ENCODE peak calls at places on chromosomes 3 and 15, in eight cellular contexts. One of them, this sample, is unnamed.

GRCh38 chr3:48514431-48515227 is 10.7 kb upstream of the SHISA5 start:
- DNase-seq in frontal cortex: no peak
- DNase-seq in activated T-cell treated with anti-CD3 and anti-CD28 coated beads for 1 hour: no peak
- DNase-seq in caudate nucleus: no peak
- DNase-seq in NCI-H1092: no peak
- DNase-seq in stimulated activated CD4-positive, alpha-beta T cell treated with anti-CD3 and anti-CD28 coated beads, Interleukin-2, amount 100 ng/mL, for 4 hours: no peak
- DNase-seq in RPMI8226: peak; percentile 49
- DNase-seq in immature natural killer cell: no peak
- DNase-seq in this sample: no peak

GRCh38 chr3:106699093-106699492 is 678.1 kb upstream of the CCDC54 start:
- DNase-seq in frontal cortex: no peak
- DNase-seq in activated T-cell treated with anti-CD3 and anti-CD28 coated beads for 1 hour: no peak
- DNase-seq in caudate nucleus: no peak
- DNase-seq in NCI-H1092: peak; percentile 87
- DNase-seq in stimulated activated CD4-positive, alpha-beta T cell treated with anti-CD3 and anti-CD28 coated beads, Interleukin-2, amount 100 ng/mL, for 4 hours: no peak
- DNase-seq in RPMI8226: no peak
- DNase-seq in immature natural killer cell: no peak
- DNase-seq in this sample: no peak

GRCh38 chr15:59364238-59364637 is 8.4 kb downstream of the MYO1E start:
- DNase-seq in frontal cortex: no peak
- DNase-seq in activated T-cell treated with anti-CD3 and anti-CD28 coated beads for 1 hour: no peak
- DNase-seq in caudate nucleus: no peak
- DNase-seq in NCI-H1092: no peak
- DNase-seq in stimulated activated CD4-positive, alpha-beta T cell treated with anti-CD3 and anti-CD28 coated beads, Interleukin-2, amount 100 ng/mL, for 4 hours: no peak
- DNase-seq in RPMI8226: no peak
- DNase-seq in immature natural killer cell: no peak
- DNase-seq in this sample: no peak

GRCh38 chr3:194984624-194985023 is 286.3 kb downstream of the XXYLT1 start:
- DNase-seq in frontal cortex: no peak
- DNase-seq in activated T-cell treated with anti-CD3 and anti-CD28 coated beads for 1 hour: no peak
- DNase-seq in caudate nucleus: no peak
- DNase-seq in NCI-H1092: no peak
- DNase-seq in stimulated activated CD4-positive, alpha-beta T cell treated with anti-CD3 and anti-CD28 coated beads, Interleukin-2, amount 100 ng/mL, for 4 hours: no peak
- DNase-seq in RPMI8226: no peak
- DNase-seq in immature natural killer cell: no peak
- DNase-seq in this sample: no peak

GRCh38 chr3:46700772-46701171 is 420 bp upstream of the TMIE start:
- DNase-seq in frontal cortex: peak; percentile 63
- DNase-seq in activated T-cell treated with anti-CD3 and anti-CD28 coated beads for 1 hour: no peak
- DNase-seq in caudate nucleus: no peak
- DNase-seq in NCI-H1092: peak; percentile 34
- DNase-seq in stimulated activated CD4-positive, alpha-beta T cell treated with anti-CD3 and anti-CD28 coated beads, Interleukin-2, amount 100 ng/mL, for 4 hours: no peak
- DNase-seq in RPMI8226: no peak
- DNase-seq in immature natural killer cell: no peak
- DNase-seq in this sample: no peak

GRCh38 chr3:27114684-27115083 is 254.5 kb downstream of the NEK10 start:
- DNase-seq in frontal cortex: no peak
- DNase-seq in activated T-cell treated with anti-CD3 and anti-CD28 coated beads for 1 hour: no peak
- DNase-seq in caudate nucleus: no peak
- DNase-seq in NCI-H1092: no peak
- DNase-seq in stimulated activated CD4-positive, alpha-beta T cell treated with anti-CD3 and anti-CD28 coated beads, Interleukin-2, amount 100 ng/mL, for 4 hours: no peak
- DNase-seq in RPMI8226: no peak
- DNase-seq in immature natural killer cell: no peak
- DNase-seq in this sample: no peak

GRCh38 chr3:12944849-12945248 is 103.5 kb upstream of the RPL32 start:
- DNase-seq in frontal cortex: peak; percentile 71
- DNase-seq in activated T-cell treated with anti-CD3 and anti-CD28 coated beads for 1 hour: no peak
- DNase-seq in caudate nucleus: peak; percentile 76
- DNase-seq in NCI-H1092: no peak
- DNase-seq in stimulated activated CD4-positive, alpha-beta T cell treated with anti-CD3 and anti-CD28 coated beads, Interleukin-2, amount 100 ng/mL, for 4 hours: no peak
- DNase-seq in RPMI8226: no peak
- DNase-seq in immature natural killer cell: no peak
- DNase-seq in this sample: no peak

GRCh38 chr15:80970018-80970657 is 19.5 kb downstream of the MESD start:
- DNase-seq in frontal cortex: peak; percentile 24
- DNase-seq in activated T-cell treated with anti-CD3 and anti-CD28 coated beads for 1 hour: peak; percentile 60
- DNase-seq in caudate nucleus: no peak
- DNase-seq in NCI-H1092: peak; percentile 33
- DNase-seq in stimulated activated CD4-positive, alpha-beta T cell treated with anti-CD3 and anti-CD28 coated beads, Interleukin-2, amount 100 ng/mL, for 4 hours: peak; percentile 46
- DNase-seq in RPMI8226: peak; percentile 77
- DNase-seq in immature natural killer cell: peak; percentile 55
- DNase-seq in this sample: peak; percentile 89

GRCh38 chr15:35956066-35956465 is 410.1 kb upstream of the DPH6 start:
- DNase-seq in frontal cortex: no peak
- DNase-seq in activated T-cell treated with anti-CD3 and anti-CD28 coated beads for 1 hour: no peak
- DNase-seq in caudate nucleus: no peak
- DNase-seq in NCI-H1092: no peak
- DNase-seq in stimulated activated CD4-positive, alpha-beta T cell treated with anti-CD3 and anti-CD28 coated beads, Interleukin-2, amount 100 ng/mL, for 4 hours: no peak
- DNase-seq in RPMI8226: no peak
- DNase-seq in immature natural killer cell: no peak
- DNase-seq in this sample: no peak

GRCh38 chr15:71677766-71678165 is 132.6 kb upstream of the NR2E3 start:
- DNase-seq in frontal cortex: no peak
- DNase-seq in activated T-cell treated with anti-CD3 and anti-CD28 coated beads for 1 hour: no peak
- DNase-seq in caudate nucleus: no peak
- DNase-seq in NCI-H1092: no peak
- DNase-seq in stimulated activated CD4-positive, alpha-beta T cell treated with anti-CD3 and anti-CD28 coated beads, Interleukin-2, amount 100 ng/mL, for 4 hours: no peak
- DNase-seq in RPMI8226: no peak
- DNase-seq in immature natural killer cell: no peak
- DNase-seq in this sample: no peak

GRCh38 chr3:26437678-26438077 is 184.9 kb upstream of the LRRC3B start:
- DNase-seq in frontal cortex: no peak
- DNase-seq in activated T-cell treated with anti-CD3 and anti-CD28 coated beads for 1 hour: no peak
- DNase-seq in caudate nucleus: no peak
- DNase-seq in NCI-H1092: no peak
- DNase-seq in stimulated activated CD4-positive, alpha-beta T cell treated with anti-CD3 and anti-CD28 coated beads, Interleukin-2, amount 100 ng/mL, for 4 hours: no peak
- DNase-seq in RPMI8226: no peak
- DNase-seq in immature natural killer cell: no peak
- DNase-seq in this sample: no peak

GRCh38 chr3:197216914-197217313 is 81.5 kb downstream of the DLG1 start:
- DNase-seq in frontal cortex: no peak
- DNase-seq in activated T-cell treated with anti-CD3 and anti-CD28 coated beads for 1 hour: no peak
- DNase-seq in caudate nucleus: no peak
- DNase-seq in NCI-H1092: no peak
- DNase-seq in stimulated activated CD4-positive, alpha-beta T cell treated with anti-CD3 and anti-CD28 coated beads, Interleukin-2, amount 100 ng/mL, for 4 hours: no peak
- DNase-seq in RPMI8226: no peak
- DNase-seq in immature natural killer cell: no peak
- DNase-seq in this sample: no peak

GRCh38 chr3:50261505-50261904 is 7.4 kb upstream of the SEMA3B start:
- DNase-seq in frontal cortex: peak; percentile 36
- DNase-seq in activated T-cell treated with anti-CD3 and anti-CD28 coated beads for 1 hour: no peak
- DNase-seq in caudate nucleus: no peak
- DNase-seq in NCI-H1092: no peak
- DNase-seq in stimulated activated CD4-positive, alpha-beta T cell treated with anti-CD3 and anti-CD28 coated beads, Interleukin-2, amount 100 ng/mL, for 4 hours: no peak
- DNase-seq in RPMI8226: no peak
- DNase-seq in immature natural killer cell: no peak
- DNase-seq in this sample: no peak

GRCh38 chr15:67548862-67549651 is 6.6 kb downstream of the MAP2K5 start:
- DNase-seq in frontal cortex: peak; percentile 24
- DNase-seq in activated T-cell treated with anti-CD3 and anti-CD28 coated beads for 1 hour: no peak
- DNase-seq in caudate nucleus: peak; percentile 5
- DNase-seq in NCI-H1092: peak; percentile 14
- DNase-seq in stimulated activated CD4-positive, alpha-beta T cell treated with anti-CD3 and anti-CD28 coated beads, Interleukin-2, amount 100 ng/mL, for 4 hours: no peak
- DNase-seq in RPMI8226: no peak
- DNase-seq in immature natural killer cell: no peak
- DNase-seq in this sample: peak; percentile 87

GRCh38 chr3:193585530-193585929 is 7.5 kb upstream of the OPA1 start:
- DNase-seq in frontal cortex: no peak
- DNase-seq in activated T-cell treated with anti-CD3 and anti-CD28 coated beads for 1 hour: no peak
- DNase-seq in caudate nucleus: no peak
- DNase-seq in NCI-H1092: no peak
- DNase-seq in stimulated activated CD4-positive, alpha-beta T cell treated with anti-CD3 and anti-CD28 coated beads, Interleukin-2, amount 100 ng/mL, for 4 hours: no peak
- DNase-seq in RPMI8226: no peak
- DNase-seq in immature natural killer cell: no peak
- DNase-seq in this sample: no peak

GRCh38 chr3:182671942-182672341 is 121.4 kb upstream of the ATP11B start:
- DNase-seq in frontal cortex: no peak
- DNase-seq in activated T-cell treated with anti-CD3 and anti-CD28 coated beads for 1 hour: no peak
- DNase-seq in caudate nucleus: peak; percentile 4
- DNase-seq in NCI-H1092: no peak
- DNase-seq in stimulated activated CD4-positive, alpha-beta T cell treated with anti-CD3 and anti-CD28 coated beads, Interleukin-2, amount 100 ng/mL, for 4 hours: no peak
- DNase-seq in RPMI8226: peak; percentile 21
- DNase-seq in immature natural killer cell: no peak
- DNase-seq in this sample: no peak

GRCh38 chr15:34241376-34242350 is 16.8 kb downstream of the EMC4 start:
- DNase-seq in frontal cortex: peak; percentile 10
- DNase-seq in activated T-cell treated with anti-CD3 and anti-CD28 coated beads for 1 hour: no peak
- DNase-seq in caudate nucleus: no peak
- DNase-seq in NCI-H1092: no peak
- DNase-seq in stimulated activated CD4-positive, alpha-beta T cell treated with anti-CD3 and anti-CD28 coated beads, Interleukin-2, amount 100 ng/mL, for 4 hours: peak; percentile 21
- DNase-seq in RPMI8226: peak; percentile 21
- DNase-seq in immature natural killer cell: peak; percentile 27
- DNase-seq in this sample: peak; percentile 59

GRCh38 chr3:179196098-179196497 is 47.9 kb downstream of the PIK3CA start:
- DNase-seq in frontal cortex: no peak
- DNase-seq in activated T-cell treated with anti-CD3 and anti-CD28 coated beads for 1 hour: no peak
- DNase-seq in caudate nucleus: no peak
- DNase-seq in NCI-H1092: no peak
- DNase-seq in stimulated activated CD4-positive, alpha-beta T cell treated with anti-CD3 and anti-CD28 coated beads, Interleukin-2, amount 100 ng/mL, for 4 hours: no peak
- DNase-seq in RPMI8226: peak; percentile 60
- DNase-seq in immature natural killer cell: peak; percentile 17
- DNase-seq in this sample: no peak

GRCh38 chr3:187719628-187720336 is 17.4 kb upstream of the RTP2 start:
- DNase-seq in frontal cortex: no peak
- DNase-seq in activated T-cell treated with anti-CD3 and anti-CD28 coated beads for 1 hour: no peak
- DNase-seq in caudate nucleus: peak; percentile 25
- DNase-seq in NCI-H1092: peak; percentile 76
- DNase-seq in stimulated activated CD4-positive, alpha-beta T cell treated with anti-CD3 and anti-CD28 coated beads, Interleukin-2, amount 100 ng/mL, for 4 hours: no peak
- DNase-seq in RPMI8226: no peak
- DNase-seq in immature natural killer cell: no peak
- DNase-seq in this sample: no peak

GRCh38 chr15:40301467-40302179 is 6.1 kb downstream of the PLCB2 start:
- DNase-seq in frontal cortex: no peak
- DNase-seq in activated T-cell treated with anti-CD3 and anti-CD28 coated beads for 1 hour: no peak
- DNase-seq in caudate nucleus: no peak
- DNase-seq in NCI-H1092: no peak
- DNase-seq in stimulated activated CD4-positive, alpha-beta T cell treated with anti-CD3 and anti-CD28 coated beads, Interleukin-2, amount 100 ng/mL, for 4 hours: no peak
- DNase-seq in RPMI8226: no peak
- DNase-seq in immature natural killer cell: no peak
- DNase-seq in this sample: no peak

GRCh38 chr15:29822685-29823459 is 604 bp upstream of the TJP1 start:
- DNase-seq in frontal cortex: peak; percentile 36
- DNase-seq in activated T-cell treated with anti-CD3 and anti-CD28 coated beads for 1 hour: no peak
- DNase-seq in caudate nucleus: peak; percentile 40
- DNase-seq in NCI-H1092: peak; percentile 1
- DNase-seq in stimulated activated CD4-positive, alpha-beta T cell treated with anti-CD3 and anti-CD28 coated beads, Interleukin-2, amount 100 ng/mL, for 4 hours: no peak
- DNase-seq in RPMI8226: peak; percentile 15
- DNase-seq in immature natural killer cell: no peak
- DNase-seq in this sample: no peak

GRCh38 chr3:148309390-148310035 is 388.2 kb upstream of the AGTR1 start:
- DNase-seq in frontal cortex: no peak
- DNase-seq in activated T-cell treated with anti-CD3 and anti-CD28 coated beads for 1 hour: no peak
- DNase-seq in caudate nucleus: no peak
- DNase-seq in NCI-H1092: no peak
- DNase-seq in stimulated activated CD4-positive, alpha-beta T cell treated with anti-CD3 and anti-CD28 coated beads, Interleukin-2, amount 100 ng/mL, for 4 hours: no peak
- DNase-seq in RPMI8226: peak; percentile 76
- DNase-seq in immature natural killer cell: no peak
- DNase-seq in this sample: peak; percentile 53

GRCh38 chr3:13851997-13852637 is 27.8 kb downstream of the WNT7A start:
- DNase-seq in frontal cortex: no peak
- DNase-seq in activated T-cell treated with anti-CD3 and anti-CD28 coated beads for 1 hour: no peak
- DNase-seq in caudate nucleus: no peak
- DNase-seq in NCI-H1092: no peak
- DNase-seq in stimulated activated CD4-positive, alpha-beta T cell treated with anti-CD3 and anti-CD28 coated beads, Interleukin-2, amount 100 ng/mL, for 4 hours: no peak
- DNase-seq in RPMI8226: peak; percentile 32
- DNase-seq in immature natural killer cell: no peak
- DNase-seq in this sample: no peak

GRCh38 chr15:68315495-68316007 is 38.0 kb downstream of the FEM1B start:
- DNase-seq in frontal cortex: no peak
- DNase-seq in activated T-cell treated with anti-CD3 and anti-CD28 coated beads for 1 hour: no peak
- DNase-seq in caudate nucleus: no peak
- DNase-seq in NCI-H1092: no peak
- DNase-seq in stimulated activated CD4-positive, alpha-beta T cell treated with anti-CD3 and anti-CD28 coated beads, Interleukin-2, amount 100 ng/mL, for 4 hours: no peak
- DNase-seq in RPMI8226: no peak
- DNase-seq in immature natural killer cell: no peak
- DNase-seq in this sample: no peak

GRCh38 chr15:38134252-38134651 is 118.4 kb upstream of the SPRED1 start:
- DNase-seq in frontal cortex: no peak
- DNase-seq in activated T-cell treated with anti-CD3 and anti-CD28 coated beads for 1 hour: no peak
- DNase-seq in caudate nucleus: no peak
- DNase-seq in NCI-H1092: no peak
- DNase-seq in stimulated activated CD4-positive, alpha-beta T cell treated with anti-CD3 and anti-CD28 coated beads, Interleukin-2, amount 100 ng/mL, for 4 hours: no peak
- DNase-seq in RPMI8226: no peak
- DNase-seq in immature natural killer cell: no peak
- DNase-seq in this sample: peak; percentile 37

GRCh38 chr3:58835075-58835474 is 168.5 kb upstream of the FAM3D start:
- DNase-seq in frontal cortex: no peak
- DNase-seq in activated T-cell treated with anti-CD3 and anti-CD28 coated beads for 1 hour: no peak
- DNase-seq in caudate nucleus: no peak
- DNase-seq in NCI-H1092: no peak
- DNase-seq in stimulated activated CD4-positive, alpha-beta T cell treated with anti-CD3 and anti-CD28 coated beads, Interleukin-2, amount 100 ng/mL, for 4 hours: no peak
- DNase-seq in RPMI8226: no peak
- DNase-seq in immature natural killer cell: no peak
- DNase-seq in this sample: no peak

GRCh38 chr3:69306239-69307185 is 79.4 kb downstream of the FRMD4B start:
- DNase-seq in frontal cortex: peak; percentile 26
- DNase-seq in activated T-cell treated with anti-CD3 and anti-CD28 coated beads for 1 hour: peak; percentile 52
- DNase-seq in caudate nucleus: peak; percentile 13
- DNase-seq in NCI-H1092: peak; percentile 31
- DNase-seq in stimulated activated CD4-positive, alpha-beta T cell treated with anti-CD3 and anti-CD28 coated beads, Interleukin-2, amount 100 ng/mL, for 4 hours: peak; percentile 61
- DNase-seq in RPMI8226: peak; percentile 80
- DNase-seq in immature natural killer cell: peak; percentile 63
- DNase-seq in this sample: peak; percentile 77

GRCh38 chr15:95429345-95429744 is 901.2 kb upstream of the NR2F2 start:
- DNase-seq in frontal cortex: no peak
- DNase-seq in activated T-cell treated with anti-CD3 and anti-CD28 coated beads for 1 hour: no peak
- DNase-seq in caudate nucleus: no peak
- DNase-seq in NCI-H1092: no peak
- DNase-seq in stimulated activated CD4-positive, alpha-beta T cell treated with anti-CD3 and anti-CD28 coated beads, Interleukin-2, amount 100 ng/mL, for 4 hours: no peak
- DNase-seq in RPMI8226: no peak
- DNase-seq in immature natural killer cell: peak; percentile 7
- DNase-seq in this sample: no peak

GRCh38 chr15:27061739-27062138 is 90.8 kb downstream of the GABRG3 start:
- DNase-seq in frontal cortex: no peak
- DNase-seq in activated T-cell treated with anti-CD3 and anti-CD28 coated beads for 1 hour: no peak
- DNase-seq in caudate nucleus: no peak
- DNase-seq in NCI-H1092: no peak
- DNase-seq in stimulated activated CD4-positive, alpha-beta T cell treated with anti-CD3 and anti-CD28 coated beads, Interleukin-2, amount 100 ng/mL, for 4 hours: no peak
- DNase-seq in RPMI8226: no peak
- DNase-seq in immature natural killer cell: no peak
- DNase-seq in this sample: no peak

GRCh38 chr3:129972301-129972700 is 2.2 kb upstream of the TRH start:
- DNase-seq in frontal cortex: no peak
- DNase-seq in activated T-cell treated with anti-CD3 and anti-CD28 coated beads for 1 hour: no peak
- DNase-seq in caudate nucleus: no peak
- DNase-seq in NCI-H1092: no peak
- DNase-seq in stimulated activated CD4-positive, alpha-beta T cell treated with anti-CD3 and anti-CD28 coated beads, Interleukin-2, amount 100 ng/mL, for 4 hours: no peak
- DNase-seq in RPMI8226: no peak
- DNase-seq in immature natural killer cell: no peak
- DNase-seq in this sample: no peak

GRCh38 chr15:26883466-26883865 is 16.6 kb downstream of the GABRA5 start:
- DNase-seq in frontal cortex: no peak
- DNase-seq in activated T-cell treated with anti-CD3 and anti-CD28 coated beads for 1 hour: no peak
- DNase-seq in caudate nucleus: no peak
- DNase-seq in NCI-H1092: no peak
- DNase-seq in stimulated activated CD4-positive, alpha-beta T cell treated with anti-CD3 and anti-CD28 coated beads, Interleukin-2, amount 100 ng/mL, for 4 hours: no peak
- DNase-seq in RPMI8226: no peak
- DNase-seq in immature natural killer cell: no peak
- DNase-seq in this sample: no peak

This sample was measured in KBM-7.